ENCODE peak calls at places on chromosomes 1 and 21, in seven cellular contexts. One of them, this sample, is unnamed.
A peak's percentile ranks its signal among the peaks of the same experiment; 100 is the strongest.

GRCh38 chr1:53559854-53560571 is 100.8 kb downstream of the DMRTB1 start:
- DNase-seq in Ammon's horn: no peak
- DNase-seq in aorta: no peak
- DNase-seq in CD8-positive, alpha-beta T cell: no peak
- DNase-seq in occipital lobe: no peak
- DNase-seq in amygdala: no peak
- DNase-seq in HFFc6: no peak
- DNase-seq in this sample: no peak

GRCh38 chr1:66809736-66810326 is 8.8 kb upstream of the INSL5 start:
- DNase-seq in HFFc6: peak; percentile 13
- DNase-seq in occipital lobe: no peak
- DNase-seq in CD8-positive, alpha-beta T cell: no peak
- DNase-seq in aorta: no peak
- DNase-seq in Ammon's horn: no peak
- DNase-seq in amygdala: no peak
- DNase-seq in this sample: no peak

GRCh38 chr1:162954824-162955223 is 93.8 kb upstream of the CCDC190 start:
- DNase-seq in CD8-positive, alpha-beta T cell: no peak
- DNase-seq in Ammon's horn: no peak
- DNase-seq in amygdala: no peak
- DNase-seq in aorta: no peak
- DNase-seq in occipital lobe: no peak
- DNase-seq in HFFc6: no peak
- DNase-seq in this sample: no peak

GRCh38 chr1:101108123-101108522 is 82.5 kb upstream of the DPH5 start:
- DNase-seq in HFFc6: no peak
- DNase-seq in occipital lobe: no peak
- DNase-seq in Ammon's horn: no peak
- DNase-seq in aorta: no peak
- DNase-seq in amygdala: no peak
- DNase-seq in CD8-positive, alpha-beta T cell: no peak
- DNase-seq in this sample: no peak

GRCh38 chr21:24076179-24076578 is 1531.1 kb downstream of the MRPL39 start:
- DNase-seq in aorta: no peak
- DNase-seq in CD8-positive, alpha-beta T cell: no peak
- DNase-seq in amygdala: no peak
- DNase-seq in occipital lobe: no peak
- DNase-seq in HFFc6: no peak
- DNase-seq in Ammon's horn: peak; percentile 19
- DNase-seq in this sample: no peak

GRCh38 chr1:219173434-219173757 is 282 bp upstream of the LYPLAL1 start:
- DNase-seq in CD8-positive, alpha-beta T cell: no peak
- DNase-seq in aorta: no peak
- DNase-seq in Ammon's horn: no peak
- DNase-seq in HFFc6: no peak
- DNase-seq in amygdala: no peak
- DNase-seq in occipital lobe: no peak
- DNase-seq in this sample: no peak

GRCh38 chr1:78492376-78492950 is 1.7 kb downstream of the PTGFR start:
- DNase-seq in amygdala: no peak
- DNase-seq in HFFc6: no peak
- DNase-seq in Ammon's horn: peak; percentile 76
- DNase-seq in CD8-positive, alpha-beta T cell: no peak
- DNase-seq in aorta: no peak
- DNase-seq in occipital lobe: no peak
- DNase-seq in this sample: no peak

GRCh38 chr1:227848430-227848932 is 33.0 kb downstream of the PRSS38 start:
- DNase-seq in HFFc6: no peak
- DNase-seq in Ammon's horn: no peak
- DNase-seq in CD8-positive, alpha-beta T cell: no peak
- DNase-seq in amygdala: no peak
- DNase-seq in aorta: no peak
- DNase-seq in occipital lobe: no peak
- DNase-seq in this sample: no peak

GRCh38 chr1:30137001-30137400 is 586.4 kb downstream of the MATN1 start:
- DNase-seq in CD8-positive, alpha-beta T cell: no peak
- DNase-seq in HFFc6: no peak
- DNase-seq in Ammon's horn: no peak
- DNase-seq in aorta: peak; percentile 2
- DNase-seq in amygdala: no peak
- DNase-seq in occipital lobe: no peak
- DNase-seq in this sample: no peak

GRCh38 chr1:1042831-1043230 is 22.9 kb downstream of the AGRN start:
- DNase-seq in occipital lobe: no peak
- DNase-seq in CD8-positive, alpha-beta T cell: no peak
- DNase-seq in amygdala: no peak
- DNase-seq in aorta: no peak
- DNase-seq in HFFc6: no peak
- DNase-seq in Ammon's horn: no peak
- DNase-seq in this sample: no peak

GRCh38 chr1:110235181-110235838 is 25.2 kb downstream of the KCNC4 start:
- DNase-seq in HFFc6: no peak
- DNase-seq in Ammon's horn: no peak
- DNase-seq in amygdala: no peak
- DNase-seq in CD8-positive, alpha-beta T cell: no peak
- DNase-seq in occipital lobe: no peak
- DNase-seq in aorta: no peak
- DNase-seq in this sample: no peak